ENCODE peak calls at places on chromosomes 11 and 22, in four cellular contexts. Q, P, B and A are unnamed samples. For H3K9me3, the result is how much of the 10 kb centered on the place peaks cover.

GRCh38 chr11:88188251-88189030 is 13.2 kb upstream of the RAB38 start:
- DNase-seq in Q (peak), P (peak), B (no peak), A (no peak)

GRCh38 chr22:22767876-22768602 is 119.6 kb upstream of the IGLL5 start:
- DNase-seq in Q (no peak), P (peak), B (no peak), A (no peak)

GRCh38 chr11:10076458-10077141 is 217.4 kb downstream of the SBF2 start:
- DNase-seq in Q (peak), P (peak), B (peak), A (no peak)

GRCh38 chr22:43622886-43623285 is 189.2 kb downstream of the EFCAB6 start:
- DNase-seq in Q (no peak), P (no peak), B (no peak), A (no peak)

GRCh38 chr11:27719575-27719925 is 19.3 kb upstream of the BDNF start:
- DNase-seq in Q (no peak), P (no peak), B (no peak), A (no peak)

GRCh38 chr22:27962268-27963191 is 43.5 kb upstream of the PITPNB start:
- DNase-seq in Q (peak), P (peak), B (no peak), A (no peak)

GRCh38 chr11:119447664-119448242 is 24.8 kb upstream of the THY1 start:
- DNase-seq in Q (no peak), P (no peak), B (no peak), A (no peak)

GRCh38 chr11:84564180-84564866 is 1062.8 kb downstream of the DLG2 start:
- DNase-seq in Q (peak), P (peak), B (peak), A (peak)

GRCh38 chr11:35030716-35031213 is 108.2 kb upstream of the CD44 start:
- DNase-seq in Q (peak), P (peak), B (peak), A (no peak)

GRCh38 chr11:120326228-120326627 is 1.1 kb downstream of the TLCD5 start:
- DNase-seq in Q (no peak), P (peak), B (peak), A (no peak)

GRCh38 chr22:43880743-43881055 is 11.1 kb downstream of the PNPLA5 start:
- DNase-seq in Q (no peak), P (no peak), B (no peak), A (no peak)

GRCh38 chr11:19762266-19762665 is 49.6 kb downstream of the NAV2 start:
- DNase-seq in Q (no peak), P (no peak), B (no peak), A (no peak)

DNA sequence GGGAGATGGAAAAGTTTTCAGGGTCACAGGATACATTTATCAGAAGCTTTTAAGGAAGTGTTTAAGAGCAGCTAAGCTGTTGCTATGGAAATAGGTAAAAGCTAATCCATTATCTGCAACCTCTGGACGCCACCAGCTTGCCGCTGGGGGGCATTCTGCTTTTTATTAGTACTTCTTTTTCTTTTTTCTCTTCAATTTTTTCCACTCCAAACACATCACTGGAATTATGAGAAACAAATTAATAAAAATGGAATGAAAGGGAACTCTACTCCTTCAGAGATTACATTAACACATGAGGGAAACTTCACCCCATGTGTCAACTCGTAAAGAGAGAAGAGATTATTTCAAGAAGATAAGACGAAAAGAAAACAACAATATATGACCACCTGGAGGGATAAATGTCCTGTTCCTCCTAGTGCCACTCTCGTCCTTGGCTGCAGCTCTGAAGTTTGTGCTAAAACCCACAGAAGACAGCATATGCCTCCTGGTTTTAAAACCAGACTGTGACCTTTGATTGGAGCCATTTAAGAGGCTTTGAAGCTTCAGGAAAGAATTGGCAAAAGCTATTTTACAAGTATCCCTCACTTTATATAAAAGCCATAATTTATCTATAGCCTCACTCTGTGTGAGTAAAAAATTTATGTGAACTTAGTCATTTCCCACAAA is 972.8 kb downstream of the OPCML start:
- DNase-seq in Q (no peak), P (no peak), B (no peak), A (no peak)
- H3K9me3 ChIP-seq in Q (under half), P (under half), B (under half), A (under half)

DNA sequence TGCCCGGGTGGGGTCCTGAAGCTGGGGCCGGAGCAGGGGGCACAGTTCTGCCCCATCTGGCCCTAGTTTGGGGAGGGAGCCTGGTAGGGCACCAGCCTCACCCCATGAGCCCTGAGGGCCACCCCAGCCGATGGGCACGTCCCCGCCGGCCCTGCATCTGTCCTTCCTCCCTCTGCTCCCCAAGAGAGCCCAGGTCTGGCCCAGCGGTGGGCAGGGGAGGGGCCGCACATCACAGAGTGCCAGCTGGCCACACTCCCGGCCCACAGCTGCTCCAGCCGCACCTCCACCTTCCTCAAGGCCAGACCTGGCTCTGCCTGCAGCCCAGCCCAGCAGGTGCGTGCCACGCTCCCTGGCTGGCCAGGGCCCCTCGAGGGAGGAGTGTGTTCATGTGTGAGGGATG is 21.6 kb downstream of the BRSK2 start:
- DNase-seq in Q (no peak), P (no peak), B (no peak), A (no peak)
- H3K9me3 ChIP-seq in Q (under half), P (under half), B (under half), A (under half)

DNA sequence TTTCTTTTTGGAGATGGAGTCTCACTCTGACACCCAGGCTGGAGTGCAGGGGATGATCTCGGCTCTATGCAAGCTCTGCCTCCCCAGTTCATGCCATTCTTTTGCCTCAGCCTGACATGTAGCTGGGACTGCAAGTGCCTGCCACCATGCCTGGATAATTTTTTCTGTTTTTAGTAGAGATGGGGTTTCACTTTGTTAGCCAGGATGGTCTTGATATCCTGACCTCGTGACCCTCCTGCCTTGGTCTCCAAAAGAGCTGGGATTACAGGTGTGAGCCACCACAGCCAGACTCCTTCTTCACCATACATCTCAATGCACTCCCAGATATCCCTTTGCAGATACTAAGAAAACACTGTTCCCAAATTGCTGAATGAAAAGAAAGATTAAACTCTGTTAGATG is 224.3 kb downstream of the OR4A5 start:
- DNase-seq in Q (no peak), P (no peak), B (no peak), A (no peak)
- H3K9me3 ChIP-seq in Q (under half), P (under half), B (under half), A (under half)

DNA sequence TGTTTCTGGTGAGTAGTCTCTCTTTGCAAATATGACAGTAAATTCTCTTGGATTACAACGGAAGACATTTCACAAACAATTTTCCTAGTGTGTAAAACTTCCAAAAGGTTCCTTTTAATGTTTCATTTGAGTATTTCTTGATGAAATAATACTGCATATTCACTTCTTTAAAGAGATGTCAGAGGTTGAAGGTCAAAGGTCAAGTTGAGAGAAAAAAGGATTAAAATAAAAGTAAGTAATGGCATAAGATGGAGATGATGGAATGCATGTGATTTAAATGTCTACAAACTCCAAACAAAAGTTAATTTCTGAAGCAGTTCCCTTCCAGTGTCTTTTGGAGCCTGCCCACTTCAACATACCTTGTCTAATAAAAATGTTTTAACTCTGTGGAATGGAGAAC is 40.7 kb downstream of the APOL5 start:
- DNase-seq in Q (no peak), P (no peak), B (no peak), A (no peak)
- H3K9me3 ChIP-seq in Q (under half), P (under half), B (under half), A (under half)

DNA sequence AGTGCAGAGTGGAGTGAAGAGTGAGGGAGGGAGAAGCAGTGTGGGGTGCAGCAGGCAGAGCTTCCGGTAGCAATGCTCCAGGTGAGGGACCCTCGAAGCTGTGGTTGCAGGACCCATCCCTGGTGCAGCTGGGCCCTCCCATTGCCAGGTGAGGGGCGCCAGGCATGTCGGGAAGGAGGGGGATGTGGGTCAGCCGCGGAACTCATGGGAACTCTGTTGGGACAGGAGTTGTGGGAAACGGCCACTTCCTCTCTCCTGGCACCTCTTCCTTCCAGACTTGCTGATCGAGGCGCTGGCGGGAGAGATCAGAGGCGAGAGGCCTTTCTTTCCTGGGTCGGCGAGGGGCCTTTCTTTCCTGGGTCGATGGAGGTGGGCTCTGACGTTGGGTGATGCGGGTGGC is 48.5 kb downstream of the TPCN2 start:
- DNase-seq in Q (peak), P (no peak), B (no peak), A (no peak)
- H3K9me3 ChIP-seq in Q (under half), P (under half), B (under half), A (under half)

GRCh38 chr22:47595122-47595521 is 832.7 kb downstream of the TBC1D22A start:
- DNase-seq in Q (no peak), P (no peak), B (no peak), A (no peak)
- H3K9me3 ChIP-seq in Q (under half), P (under half), B (under half), A (under half)

GRCh38 chr11:91373497-91373896 is 851.1 kb upstream of the FAT3 start:
- DNase-seq in Q (no peak), P (no peak), B (peak), A (no peak)

DNA sequence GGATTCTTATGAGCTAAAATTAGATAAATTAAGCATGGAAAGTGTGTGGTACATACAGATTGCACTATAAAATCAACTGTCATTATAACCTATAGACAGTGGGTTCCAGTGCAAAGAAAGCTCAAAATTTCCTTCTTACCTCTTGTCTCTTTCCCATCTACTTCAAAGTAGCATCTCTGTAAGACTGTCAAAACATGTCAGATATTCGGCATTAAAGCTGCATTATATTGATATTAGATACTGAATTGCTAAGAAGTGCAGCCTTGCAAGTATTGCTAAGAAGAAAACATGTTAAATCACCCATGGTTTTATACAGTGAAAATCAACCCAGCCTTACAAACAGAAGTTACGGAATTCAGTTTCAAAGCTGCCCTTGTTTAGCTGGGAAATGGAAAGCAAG is 849.8 kb upstream of the FAT3 start:
- DNase-seq in Q (no peak), P (no peak), B (no peak), A (no peak)
- H3K9me3 ChIP-seq in Q (under half), P (under half), B (under half), A (under half)

DNA sequence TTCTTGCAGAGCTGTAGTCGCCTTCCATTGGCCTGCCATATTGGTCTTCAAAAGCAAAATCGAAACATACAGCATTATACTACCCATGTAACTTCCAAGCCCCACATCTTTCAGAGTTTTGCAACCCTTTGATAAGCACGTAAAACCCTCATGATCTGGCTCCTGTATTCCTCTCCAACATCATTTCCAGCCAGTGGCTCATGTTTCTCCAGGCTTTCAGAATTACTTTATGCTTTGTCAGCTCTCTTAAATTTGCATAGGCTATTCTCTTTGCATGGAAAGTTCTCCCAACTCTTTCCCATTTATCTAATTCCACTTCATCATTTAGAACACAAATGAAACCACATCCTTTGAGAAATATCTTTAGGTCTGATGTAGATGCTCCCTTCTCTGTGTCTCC is 67.8 kb upstream of the DDI1 start:
- DNase-seq in Q (no peak), P (peak), B (no peak), A (no peak)
- H3K9me3 ChIP-seq in Q (under half), P (under half), B (under half), A (under half)

GRCh38 chr11:97833412-97833811 is 1187.3 kb upstream of the CNTN5 start:
- DNase-seq in Q (no peak), P (no peak), B (no peak), A (no peak)

GRCh38 chr11:97832451-97832850 is 1188.3 kb upstream of the CNTN5 start:
- DNase-seq in Q (no peak), P (no peak), B (no peak), A (no peak)
- H3K9me3 ChIP-seq in Q (under half), P (under half), B (under half), A (under half)